ENCODE peak calls at places on chromosomes 12 and 14, in six cellular contexts. Y is psoas muscle, V is NCI-H187, B is body of pancreas, E is NCI-H2081, K is AG04449. F is an unnamed sample.

GRCh38 chr12:47156167-47156736 is 76.5 kb upstream of the AMIGO2 start:
- DNase-seq in Y (no peak), V (no peak), B (peak; percentile 70), E (no peak), K (no peak), F (peak; percentile 75)

GRCh38 chr12:48996794-48997718 is 2.1 kb downstream of the DDN start:
- DNase-seq in Y (peak; percentile 82), V (peak; percentile 47), B (peak; percentile 72), E (peak; percentile 65), K (no peak), F (peak; percentile 86)

GRCh38 chr14:72023128-72024042 is 91.2 kb downstream of the RGS6 start:
- DNase-seq in Y (no peak), V (no peak), B (no peak), E (no peak), K (no peak), F (no peak)

GRCh38 chr14:51750542-51750941 is 98.8 kb downstream of the FRMD6 start:
- DNase-seq in Y (no peak), V (no peak), B (no peak), E (no peak), K (no peak), F (no peak)

GRCh38 chr14:60079723-60080122 is 12.0 kb upstream of the PCNX4 start:
- DNase-seq in Y (no peak), V (no peak), B (no peak), E (no peak), K (no peak), F (no peak)

GRCh38 chr12:29650371-29650770 is 133.4 kb downstream of the TMTC1 start:
- DNase-seq in Y (no peak), V (no peak), B (no peak), E (no peak), K (no peak), F (no peak)

GRCh38 chr12:55705802-55706402 is 1.8 kb downstream of the ITGA7 start:
- DNase-seq in Y (peak; percentile 46), V (no peak), B (no peak), E (no peak), K (no peak), F (peak; percentile 41)

GRCh38 chr12:25254271-25254880 is 3.6 kb upstream of the KRAS start:
- DNase-seq in Y (no peak), V (no peak), B (no peak), E (no peak), K (no peak), F (peak; percentile 28)

GRCh38 chr12:121026274-121027045 is 10.2 kb upstream of the C12orf43 start:
- DNase-seq in Y (no peak), V (no peak), B (no peak), E (no peak), K (no peak), F (peak; percentile 71)

GRCh38 chr14:96130854-96131253 is 73.8 kb upstream of the BDKRB2 start:
- DNase-seq in Y (no peak), V (no peak), B (no peak), E (no peak), K (no peak), F (no peak)

GRCh38 chr14:58631720-58632119 is 6.0 kb upstream of the DACT1 start:
- DNase-seq in Y (no peak), V (no peak), B (no peak), E (no peak), K (no peak), F (no peak)

GRCh38 chr14:104009297-104009696 is 67.0 kb upstream of the RD3L start:
- DNase-seq in Y (no peak), V (no peak), B (no peak), E (no peak), K (no peak), F (no peak)

GRCh38 chr12:67813509-67813908 is 165.0 kb downstream of the DYRK2 start:
- DNase-seq in Y (no peak), V (no peak), B (no peak), E (no peak), K (no peak), F (no peak)

GRCh38 chr12:96294831-96295230 is 100.7 kb downstream of the ELK3 start:
- DNase-seq in Y (no peak), V (no peak), B (no peak), E (no peak), K (no peak), F (no peak)

GRCh38 chr14:87073880-87074570 is 919.0 kb downstream of the GALC start:
- DNase-seq in Y (no peak), V (no peak), B (no peak), E (no peak), K (no peak), F (no peak)

GRCh38 chr14:106549064-106549463 is 1022.7 kb downstream of the TMEM121 start:
- DNase-seq in Y (no peak), V (no peak), B (no peak), E (no peak), K (no peak), F (no peak)

GRCh38 chr14:59831121-59831730 is 39.4 kb downstream of the RTN1 start:
- DNase-seq in Y (no peak), V (no peak), B (no peak), E (no peak), K (no peak), F (peak; percentile 73)

GRCh38 chr12:105226219-105226618 is 9.8 kb downstream of the APPL2 start:
- DNase-seq in Y (peak; percentile 63), V (no peak), B (peak; percentile 51), E (no peak), K (peak; percentile 86), F (peak; percentile 30)

GRCh38 chr14:73774244-73774575 is 60.0 kb upstream of the PNMA1 start:
- DNase-seq in Y (no peak), V (no peak), B (no peak), E (no peak), K (no peak), F (no peak)

GRCh38 chr12:45290218-45290609 is 74.3 kb downstream of the ANO6 start:
- DNase-seq in Y (no peak), V (no peak), B (no peak), E (no peak), K (peak; percentile 37), F (no peak)

GRCh38 chr12:86134571-86134970 is 121.6 kb downstream of the MGAT4C start:
- DNase-seq in Y (no peak), V (no peak), B (no peak), E (no peak), K (no peak), F (no peak)

GRCh38 chr12:108633534-108634224 is at the start of gene SELPLG:
- DNase-seq in Y (peak; percentile 55), V (peak; percentile 69), B (peak; percentile 18), E (no peak), K (no peak), F (peak; percentile 88)

GRCh38 chr12:2168808-2169207 is 116.0 kb downstream of the CACNA1C start:
- DNase-seq in Y (no peak), V (no peak), B (no peak), E (no peak), K (no peak), F (no peak)

GRCh38 chr12:124919646-124920352 is 5.3 kb upstream of the UBC start:
- DNase-seq in Y (no peak), V (no peak), B (no peak), E (no peak), K (no peak), F (no peak)

GRCh38 chr12:72024613-72025012 is 86.0 kb downstream of the TPH2 start:
- DNase-seq in Y (no peak), V (no peak), B (no peak), E (no peak), K (no peak), F (no peak)

GRCh38 chr14:53999061-53999488 is 42.5 kb upstream of the BMP4 start:
- DNase-seq in Y (no peak), V (no peak), B (no peak), E (no peak), K (peak; percentile 81), F (no peak)

GRCh38 chr12:45464699-45465098 is 248.8 kb downstream of the ANO6 start:
- DNase-seq in Y (no peak), V (no peak), B (no peak), E (no peak), K (no peak), F (no peak)

GRCh38 chr12:123139926-123140674 is 10.8 kb downstream of the PITPNM2 start:
- DNase-seq in Y (peak; percentile 37), V (no peak), B (no peak), E (no peak), K (no peak), F (peak; percentile 12)

GRCh38 chr12:32089156-32089950 is 17.3 kb upstream of the BICD1 start:
- DNase-seq in Y (no peak), V (no peak), B (no peak), E (peak; percentile 56), K (no peak), F (no peak)

GRCh38 chr14:35740215-35740614 is 68.9 kb downstream of the RALGAPA1 start:
- DNase-seq in Y (no peak), V (no peak), B (no peak), E (no peak), K (no peak), F (no peak)

GRCh38 chr12:53327435-53328042 is 6.1 kb upstream of the AAAS start:
- DNase-seq in Y (no peak), V (no peak), B (no peak), E (no peak), K (no peak), F (peak; percentile 48)

F was measured in OCI-M1.